ENCODE peak calls at places on chromosomes 4 and X, in ten cellular contexts. F is HFF-Myc, C is pancreas, J is NB4, T is lower lobe of right lung, D is GM23248, U is cardiac muscle cell, Z is neuronal stem cell, S is K562, G is heart left ventricle. I is an unnamed sample.

GRCh38 chr4:6663596-6664393 is 23.3 kb downstream of the MRFAP1 start:
- DNase-seq in F (no peak), C (no peak), J (no peak), T (no peak), D (peak), U (no peak), Z (no peak), S (no peak), G (no peak), I (no peak)

GRCh38 chr4:98514930-98515809 is 143.2 kb downstream of the TSPAN5 start:
- DNase-seq in F (no peak), C (no peak), J (no peak), T (no peak), D (peak), U (no peak), Z (no peak), S (peak), G (no peak), I (no peak)

GRCh38 chrX:386239-386767 is 404 bp downstream of the PPP2R3B start:
- DNase-seq in F (no peak), C (peak), J (peak), T (no peak), D (peak), U (no peak), Z (no peak), S (peak), G (no peak), I (no peak)

GRCh38 chr4:79823148-79823763 is 249.8 kb downstream of the ANTXR2 start:
- DNase-seq in F (no peak), C (no peak), J (no peak), T (no peak), D (peak), U (peak), Z (no peak), S (no peak), G (no peak), I (no peak)

GRCh38 chr4:77471821-77472495 is 133.7 kb upstream of the CXCL13 start:
- DNase-seq in F (no peak), C (no peak), J (no peak), T (no peak), D (no peak), U (no peak), Z (no peak), S (no peak), G (no peak), I (no peak)

GRCh38 chr4:2298548-2298991 is 36.7 kb upstream of the MXD4 start:
- DNase-seq in F (no peak), C (peak), J (no peak), T (no peak), D (peak), U (no peak), Z (no peak), S (no peak), G (no peak), I (no peak)

GRCh38 chrX:87299563-87300160 is 217.9 kb upstream of the KLHL4 start:
- DNase-seq in F (no peak), C (no peak), J (peak), T (no peak), D (peak), U (peak), Z (peak), S (peak), G (no peak), I (peak)

GRCh38 chr4:67713531-67714247 is 12.7 kb upstream of the UBA6 start:
- DNase-seq in F (no peak), C (no peak), J (no peak), T (no peak), D (peak), U (peak), Z (no peak), S (peak), G (no peak), I (no peak)

GRCh38 chr4:108060164-108060563 is 70.5 kb downstream of the HADH start:
- DNase-seq in F (no peak), C (no peak), J (peak), T (no peak), D (peak), U (peak), Z (peak), S (peak), G (no peak), I (no peak)

GRCh38 chrX:38282044-38282443 is 45.3 kb downstream of the RPGR start:
- DNase-seq in F (no peak), C (no peak), J (no peak), T (no peak), D (peak), U (peak), Z (no peak), S (no peak), G (peak), I (no peak)

GRCh38 chrX:70527610-70528009 is 83.0 kb downstream of the DLG3 start:
- DNase-seq in F (no peak), C (no peak), J (no peak), T (no peak), D (no peak), U (no peak), Z (no peak), S (no peak), G (no peak), I (no peak)

GRCh38 chrX:70525733-70526132 is 81.1 kb downstream of the DLG3 start:
- DNase-seq in F (no peak), C (peak), J (no peak), T (peak), D (no peak), U (no peak), Z (no peak), S (no peak), G (no peak), I (no peak)

GRCh38 chrX:70527053-70527452 is 82.4 kb downstream of the DLG3 start:
- DNase-seq in F (no peak), C (no peak), J (no peak), T (no peak), D (no peak), U (no peak), Z (no peak), S (no peak), G (no peak), I (no peak)
- H3K4me3 ChIP-seq in F (no peak), C (no peak), J (no peak), T (no peak), D (no peak), U (no peak), Z (no peak), S (no peak), G (no peak), I (no peak)

DNA sequence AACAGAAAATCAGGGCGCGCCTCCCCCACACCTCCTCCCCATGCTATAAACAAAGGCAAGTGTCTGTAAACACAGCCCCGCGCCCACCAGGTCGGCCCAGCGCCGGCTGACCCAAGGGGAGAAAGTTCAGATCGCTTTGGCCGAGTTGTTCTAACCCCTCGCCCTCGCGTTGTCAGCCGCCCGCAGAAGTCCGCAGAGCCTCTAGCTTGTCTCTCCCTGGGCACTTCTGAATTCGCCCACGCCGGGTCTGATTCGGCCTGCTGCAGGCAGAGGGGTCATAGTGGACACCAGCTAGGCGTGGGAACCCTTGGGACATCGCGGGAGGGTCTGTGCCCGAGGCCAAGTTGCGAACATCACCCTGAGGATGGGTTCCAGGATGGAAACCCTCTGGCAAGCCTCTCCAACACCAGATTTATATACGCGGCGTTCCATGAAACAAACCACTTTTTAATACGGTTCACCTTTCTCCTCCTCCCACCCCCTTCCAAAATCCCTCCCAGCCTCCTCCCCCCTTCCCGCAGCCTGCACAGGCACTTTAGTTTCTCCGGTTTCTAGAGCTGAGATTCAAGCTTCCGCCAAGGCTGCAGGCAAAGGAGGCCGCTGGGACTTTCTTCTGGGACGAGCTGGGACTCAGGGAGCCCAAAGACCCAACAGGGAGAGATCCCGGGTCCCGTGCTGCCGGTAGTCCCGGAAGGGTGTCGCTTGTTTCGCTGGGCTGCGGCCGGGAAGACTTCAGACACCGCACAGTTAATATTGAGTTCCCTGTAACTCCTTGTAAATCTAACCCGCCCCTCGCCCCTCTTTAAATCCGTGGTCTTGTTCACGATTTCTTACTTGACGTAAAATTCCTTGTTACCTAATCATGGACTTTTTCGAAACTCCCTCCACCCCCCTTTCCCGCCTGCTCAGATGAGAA is 4.7 kb downstream of the HAND2 start:
- DNase-seq in F (no peak), C (no peak), J (no peak), T (no peak), D (peak), U (peak), Z (no peak), S (peak), G (peak), I (no peak)
- H3K4me3 ChIP-seq in F (no peak), C (no peak), J (no peak), T (no peak), D (peak), U (peak), Z (no peak), S (peak), G (peak), I (no peak)

DNA sequence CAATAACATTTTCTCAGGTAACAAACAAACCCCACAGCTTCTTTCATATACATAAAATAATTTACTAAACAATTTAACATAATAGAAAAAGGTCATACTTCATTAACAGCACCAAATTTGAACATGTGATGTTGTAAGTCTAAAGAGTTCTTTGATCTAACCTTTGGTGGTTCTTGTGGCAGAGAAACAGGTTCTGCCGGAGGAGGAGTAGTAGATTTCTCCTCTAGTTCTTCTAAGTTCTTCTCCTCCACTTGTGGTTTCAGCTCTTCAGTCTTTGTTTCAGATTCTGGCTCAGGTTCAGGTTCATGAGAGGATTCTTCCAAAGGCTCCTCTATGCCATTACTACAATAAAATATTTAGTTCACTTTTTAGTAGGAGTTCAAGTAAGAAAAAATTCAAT is 18.3 kb downstream of the G3BP2 start:
- DNase-seq in F (no peak), C (no peak), J (no peak), T (no peak), D (no peak), U (no peak), Z (no peak), S (no peak), G (no peak), I (no peak)
- H3K4me3 ChIP-seq in F (no peak), C (no peak), J (no peak), T (no peak), D (no peak), U (no peak), Z (no peak), S (no peak), G (no peak), I (no peak)

GRCh38 chr4:54233128-54233696 is 4.1 kb downstream of the PDGFRA start:
- DNase-seq in F (no peak), C (peak), J (peak), T (peak), D (peak), U (peak), Z (peak), S (peak), G (peak), I (no peak)

GRCh38 chr4:54230479-54231418 is 1.7 kb downstream of the PDGFRA start:
- DNase-seq in F (no peak), C (peak), J (no peak), T (peak), D (peak), U (peak), Z (peak), S (no peak), G (peak), I (no peak)

GRCh38 chr4:54232151-54232688 is 3.1 kb downstream of the PDGFRA start:
- DNase-seq in F (no peak), C (no peak), J (no peak), T (no peak), D (peak), U (peak), Z (peak), S (no peak), G (no peak), I (no peak)

GRCh38 chr4:54229631-54230478 is 762 bp downstream of the PDGFRA start:
- DNase-seq in F (no peak), C (peak), J (no peak), T (peak), D (peak), U (peak), Z (peak), S (no peak), G (no peak), I (no peak)

GRCh38 chr4:54231419-54232150 is 2.5 kb downstream of the PDGFRA start:
- DNase-seq in F (no peak), C (peak), J (no peak), T (no peak), D (peak), U (peak), Z (peak), S (no peak), G (peak), I (no peak)
- H3K4me3 ChIP-seq in F (peak), C (peak), J (no peak), T (peak), D (peak), U (peak), Z (peak), S (no peak), G (peak), I (no peak)

DNA sequence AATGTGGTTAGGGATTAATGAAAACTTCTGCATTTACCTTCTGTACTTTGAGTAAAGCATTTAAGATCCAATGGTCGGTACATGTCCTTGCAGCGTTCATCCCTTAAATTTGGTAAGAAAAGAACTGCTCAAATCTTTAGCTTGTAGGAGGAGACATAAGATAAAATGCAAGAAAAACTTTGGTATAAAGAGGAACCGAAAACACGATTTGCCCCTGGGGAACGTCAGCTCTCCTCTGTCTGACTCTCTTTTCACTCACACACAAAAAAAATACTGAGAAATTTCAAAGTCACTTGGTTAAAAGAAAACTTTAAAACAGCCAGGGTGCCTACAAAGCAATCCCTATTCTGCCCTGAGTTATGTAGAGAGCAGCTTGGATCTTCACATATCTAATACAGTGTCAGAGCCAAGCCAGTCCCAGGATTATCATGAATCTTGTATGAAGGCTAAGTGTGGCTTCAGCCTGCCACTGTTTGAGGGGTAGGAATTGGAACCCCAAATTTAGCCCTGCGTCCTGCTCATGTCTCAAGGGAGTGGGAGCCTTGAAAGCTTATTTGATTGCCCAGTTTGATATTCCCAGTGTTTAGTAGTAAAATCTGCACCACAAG is 248.6 kb upstream of the CXXC4 start:
- DNase-seq in F (no peak), C (no peak), J (peak), T (no peak), D (no peak), U (no peak), Z (no peak), S (no peak), G (no peak), I (no peak)
- H3K4me3 ChIP-seq in F (no peak), C (no peak), J (no peak), T (no peak), D (no peak), U (no peak), Z (no peak), S (no peak), G (no peak), I (no peak)

GRCh38 chrX:56729152-56729557 is at the start of gene NBDY:
- DNase-seq in F (no peak), C (peak), J (peak), T (no peak), D (peak), U (peak), Z (no peak), S (peak), G (peak), I (no peak)

GRCh38 chrX:56738670-56739069 is 9.6 kb downstream of the NBDY start:
- DNase-seq in F (no peak), C (no peak), J (no peak), T (no peak), D (peak), U (no peak), Z (no peak), S (no peak), G (no peak), I (no peak)

GRCh38 chrX:56736219-56736618 is 7.2 kb downstream of the NBDY start:
- DNase-seq in F (no peak), C (peak), J (no peak), T (no peak), D (no peak), U (no peak), Z (no peak), S (no peak), G (no peak), I (no peak)

GRCh38 chrX:56728752-56729151 is 291 bp upstream of the NBDY start:
- DNase-seq in F (no peak), C (no peak), J (peak), T (no peak), D (peak), U (peak), Z (no peak), S (peak), G (no peak), I (no peak)

DNA sequence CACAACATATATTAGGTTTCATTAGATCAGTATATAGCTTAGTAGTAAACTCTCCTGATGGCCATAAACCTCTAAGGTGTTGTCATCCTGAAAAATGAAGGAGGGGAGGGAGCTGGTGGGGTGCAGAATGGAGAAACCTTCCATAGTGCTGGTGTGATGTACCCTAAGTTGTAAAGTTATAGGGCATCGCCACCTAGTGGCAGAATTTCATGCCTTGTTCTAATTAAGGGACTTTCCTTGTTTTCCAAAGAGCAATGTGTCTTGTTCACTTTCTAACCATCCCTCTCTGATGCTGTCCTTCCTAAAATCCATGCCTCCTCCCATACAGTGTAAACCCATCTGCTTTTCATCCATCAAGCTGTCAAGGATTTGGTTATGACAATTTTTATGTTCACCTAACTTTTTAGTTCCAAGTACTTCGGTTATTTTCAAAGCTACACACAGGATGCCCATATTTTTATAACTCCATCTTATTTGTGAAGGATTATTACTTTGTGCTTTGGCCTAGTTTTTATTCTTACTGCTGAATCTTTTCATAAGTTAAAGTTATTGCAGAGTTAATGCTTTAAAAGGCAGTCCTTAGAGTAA is 4.5 kb downstream of the NBDY start:
- DNase-seq in F (no peak), C (no peak), J (peak), T (no peak), D (peak), U (peak), Z (no peak), S (peak), G (peak), I (no peak)
- H3K4me3 ChIP-seq in F (no peak), C (no peak), J (no peak), T (no peak), D (no peak), U (no peak), Z (no peak), S (no peak), G (no peak), I (no peak)

DNA sequence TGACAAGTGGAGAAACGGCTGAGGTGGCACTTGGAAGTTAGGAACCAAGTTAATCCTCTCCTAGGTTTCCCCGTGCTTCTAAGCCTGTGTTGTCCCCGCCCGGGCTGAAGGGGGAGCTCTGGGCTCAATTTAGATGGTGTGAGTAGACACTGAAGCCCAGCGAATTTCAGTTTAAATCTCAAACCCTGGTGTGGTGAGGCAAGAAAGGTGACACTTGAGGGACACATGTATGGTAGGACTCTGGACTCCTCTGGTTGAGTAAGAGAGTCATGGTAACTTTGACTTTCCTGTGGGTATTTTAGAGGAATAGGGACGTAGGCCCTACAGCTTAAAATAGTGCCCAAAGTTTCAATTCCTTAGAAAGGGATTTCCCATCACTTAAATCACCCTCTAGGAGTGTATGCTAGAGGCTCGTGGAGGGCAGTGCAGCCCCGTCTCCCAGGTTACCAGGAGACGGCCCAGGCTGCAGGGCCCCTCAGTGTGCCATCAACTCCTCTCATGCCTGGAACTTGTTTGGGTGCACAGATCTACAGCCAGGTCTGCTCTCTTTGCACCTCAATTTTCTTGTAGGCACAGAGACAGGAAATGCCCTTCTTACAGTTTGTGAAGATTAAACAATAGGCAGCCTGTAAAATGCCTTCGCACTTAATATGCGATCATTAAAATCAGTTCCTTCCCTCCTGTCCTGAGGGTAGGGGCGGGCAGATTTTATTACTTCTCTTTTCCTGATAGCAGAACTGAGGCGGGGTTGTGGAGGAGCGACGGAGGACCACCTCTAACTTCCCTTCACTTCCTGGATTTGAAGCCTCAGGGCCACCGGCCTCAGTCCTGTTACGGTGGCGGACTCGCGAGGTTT is 23.9 kb downstream of the HAND2 start:
- DNase-seq in F (no peak), C (peak), J (peak), T (no peak), D (peak), U (peak), Z (no peak), S (peak), G (peak), I (no peak)
- H3K4me3 ChIP-seq in F (no peak), C (no peak), J (no peak), T (peak), D (no peak), U (no peak), Z (no peak), S (no peak), G (peak), I (peak)

I was measured in SK-N-MC.